ENCODE peak calls at places on chromosomes 5 and 9, in eight cellular contexts. Y is Peyer's patch, K is fibroblast of lung, U is ovary, Z is HCT116, B is BE2C, R is A549, M is HepG2. T is an unnamed sample. For H3K4me1, the result is how much of the 10 kb centered on the place peaks cover.

GRCh38 chr9:128494108-128494742 is 10.3 kb upstream of the GLE1 start:
- DNase-seq in Y (peak), K (no peak), U (peak), Z (no peak), B (peak), R (no peak), M (no peak), T (peak)

GRCh38 chr5:120778491-120779293 is 314.6 kb downstream of the PRR16 start:
- DNase-seq in Y (no peak), K (peak), U (no peak), Z (no peak), B (no peak), R (no peak), M (no peak), T (no peak)

GRCh38 chr5:175614223-175614622 is 43.6 kb upstream of the HRH2 start:
- DNase-seq in Y (no peak), K (no peak), U (no peak), Z (no peak), B (no peak), R (no peak), M (no peak), T (no peak)

GRCh38 chr9:84140535-84141101 is 160.0 kb downstream of the RMI1 start:
- DNase-seq in Y (no peak), K (peak), U (peak), Z (no peak), B (no peak), R (no peak), M (no peak), T (peak)

GRCh38 chr9:138045541-138046490 is 168.2 kb downstream of the CACNA1B start:
- DNase-seq in Y (peak), K (no peak), U (no peak), Z (no peak), B (peak), R (no peak), M (no peak), T (peak)

GRCh38 chr9:107942870-107943269 is 453.3 kb upstream of the KLF4 start:
- DNase-seq in Y (no peak), K (no peak), U (no peak), Z (peak), B (no peak), R (peak), M (no peak), T (no peak)

GRCh38 chr9:77183581-77183980 is 6.2 kb downstream of the VPS13A start:
- DNase-seq in Y (no peak), K (no peak), U (no peak), Z (no peak), B (no peak), R (no peak), M (no peak), T (no peak)

GRCh38 chr9:38526571-38526970 is 93.8 kb downstream of the ANKRD18A start:
- DNase-seq in Y (no peak), K (no peak), U (no peak), Z (no peak), B (no peak), R (no peak), M (no peak), T (peak)

GRCh38 chr5:124774002-124774318 is 27.5 kb upstream of the ZNF608 start:
- DNase-seq in Y (no peak), K (no peak), U (no peak), Z (no peak), B (no peak), R (no peak), M (no peak), T (no peak)

GRCh38 chr9:37290881-37291485 is 131.5 kb upstream of the GRHPR start:
- DNase-seq in Y (no peak), K (peak), U (no peak), Z (peak), B (no peak), R (peak), M (no peak), T (no peak)

GRCh38 chr9:72721086-72721485 is 199.7 kb downstream of the TMC1 start:
- DNase-seq in Y (no peak), K (no peak), U (no peak), Z (no peak), B (no peak), R (no peak), M (no peak), T (no peak)

GRCh38 chr9:124062172-124062571 is 50.6 kb downstream of the LHX2 start:
- DNase-seq in Y (no peak), K (no peak), U (no peak), Z (no peak), B (no peak), R (peak), M (no peak), T (no peak)
- TF ChIP-seq CTCF in Y (no peak), K (peak), U (no peak), Z (peak), B (no peak), R (peak), M (peak), T (no peak)

GRCh38 chr9:34341659-34342266 is 12.4 kb downstream of the NUDT2 start:
- DNase-seq in Y (no peak), K (no peak), U (no peak), Z (no peak), B (no peak), R (no peak), M (no peak), T (no peak)
- H3K4me1 ChIP-seq in Y (under half), K (under half), U (under half), Z (under half), B (under half), R (under half), M (under half), T (under half)

GRCh38 chr5:142013734-142014495 is 1.1 kb upstream of the GNPDA1 start:
- DNase-seq in Y (no peak), K (peak), U (peak), Z (no peak), B (peak), R (peak), M (peak), T (peak)
- H3K4me3 ChIP-seq in Y (no peak), K (no peak), U (no peak), Z (no peak), B (no peak), R (no peak), M (peak), T (no peak)

GRCh38 chr5:37724395-37725125 is 115.3 kb downstream of the GDNF start:
- DNase-seq in Y (no peak), K (peak), U (no peak), Z (no peak), B (peak), R (no peak), M (no peak), T (no peak)
- TF ChIP-seq CTCF in Y (no peak), K (no peak), U (no peak), Z (no peak), B (peak), R (no peak), M (no peak), T (no peak)